ENCODE peak calls at places on chromosomes 11 and 22, in four cellular contexts. Y is CD4-positive, alpha-beta T cell; S is upper lobe of right lung; L is M059J. C is an unnamed sample.

GRCh38 chr11:134357545-134357839 is 25.7 kb downstream of the GLB1L2 start:
- DNase-seq in L (no peak), S (no peak), Y (no peak), C (no peak)

GRCh38 chr11:59174664-59175033 is 2.7 kb downstream of the DTX4 start:
- DNase-seq in Y (no peak), L (peak), S (no peak), C (no peak)

GRCh38 chr11:101126551-101127347 is 2.9 kb downstream of the PGR start:
- DNase-seq in S (no peak), Y (no peak), L (no peak), C (no peak)

GRCh38 chr11:120168108-120168959 is 30.4 kb upstream of the TRIM29 start:
- DNase-seq in Y (no peak), S (peak), L (no peak), C (no peak)

GRCh38 chr22:24580276-24580675 is 12.6 kb downstream of the LRRC75B start:
- DNase-seq in Y (no peak), L (no peak), S (no peak), C (no peak)

GRCh38 chr11:83574516-83574915 is 288.3 kb upstream of the CCDC90B start:
- DNase-seq in S (no peak), L (peak), Y (no peak), C (no peak)

GRCh38 chr11:1750481-1750839 is at the start of gene IFITM10:
- DNase-seq in Y (no peak), L (peak), S (no peak), C (no peak)

GRCh38 chr22:50342651-50343540 is at the start of gene PPP6R2:
- DNase-seq in S (peak), Y (peak), L (peak), C (peak)

GRCh38 chr22:32920032-32920628 is 118.6 kb downstream of the TIMP3 start:
- DNase-seq in Y (no peak), L (peak), S (no peak), C (no peak)

GRCh38 chr11:84594602-84595001 is 1032.5 kb downstream of the DLG2 start:
- DNase-seq in Y (no peak), S (no peak), L (no peak), C (no peak)

GRCh38 chr22:31826443-31826842 is 72.6 kb downstream of the DEPDC5 start:
- DNase-seq in L (no peak), S (no peak), Y (no peak), C (no peak)

GRCh38 chr22:45197606-45198462 is 34.1 kb downstream of the NUP50 start:
- DNase-seq in Y (no peak), L (no peak), S (no peak), C (no peak)

GRCh38 chr11:64303109-64304031 is 2.0 kb upstream of the ESRRA start:
- DNase-seq in S (no peak), Y (no peak), L (no peak), C (no peak)

GRCh38 chr11:1513326-1514296 is 27.0 kb upstream of the MOB2 start:
- DNase-seq in Y (no peak), S (no peak), L (no peak), C (no peak)

C was measured in T-helper 9 cell.